ENCODE peak calls at places on chromosome 21, in six cellular contexts. K is epithelial cell of esophagus, R is HFFc6, J is tibial artery, L is brain microvascular endothelial cell, B is fibroblast of the aortic adventitia. N is an unnamed sample.

GRCh38 chr21:39004776-39005605 is 178.3 kb downstream of the PSMG1 start:
- DNase-seq in J (peak), B (peak), R (no peak), L (no peak), K (no peak), N (no peak)

GRCh38 chr21:32918467-32919140 is 107.1 kb upstream of the OLIG2 start:
- DNase-seq in J (no peak), B (no peak), K (no peak), R (no peak), L (no peak), N (no peak)

GRCh38 chr21:21177353-21177986 is 179.3 kb downstream of the NCAM2 start:
- DNase-seq in R (no peak), L (no peak), J (no peak), B (no peak), K (no peak), N (no peak)

GRCh38 chr21:42845296-42845965 is 33.9 kb downstream of the WDR4 start:
- DNase-seq in B (peak), K (no peak), L (no peak), J (peak), R (no peak), N (no peak)

GRCh38 chr21:46622226-46622625 is 13.2 kb upstream of the PRMT2 start:
- DNase-seq in K (no peak), J (peak), R (no peak), B (no peak), L (peak), N (no peak)

GRCh38 chr21:28154121-28154520 is 838.6 kb downstream of the LTN1 start:
- DNase-seq in L (peak), J (no peak), B (peak), R (no peak), K (no peak), N (peak)

GRCh38 chr21:42310411-42311001 is 4.7 kb downstream of the TFF3 start:
- DNase-seq in L (no peak), R (no peak), K (no peak), J (no peak), B (no peak), N (no peak)

GRCh38 chr21:41480086-41480690 is 27.8 kb downstream of the TMPRSS2 start:
- DNase-seq in B (no peak), J (no peak), K (no peak), R (no peak), L (no peak), N (no peak)

GRCh38 chr21:26842976-26843911 is 2.0 kb downstream of the ADAMTS1 start:
- DNase-seq in R (peak), J (peak), B (peak), L (peak), K (peak), N (peak)

GRCh38 chr21:38151021-38151645 is 105.7 kb upstream of the KCNJ15 start:
- DNase-seq in R (no peak), L (no peak), B (no peak), J (no peak), K (peak), N (no peak)

GRCh38 chr21:27429612-27430361 is 462.9 kb upstream of the ADAMTS5 start:
- DNase-seq in K (no peak), B (peak), R (peak), J (no peak), L (no peak), N (no peak)

GRCh38 chr21:22791986-22792560 is 1793.9 kb downstream of the NCAM2 start:
- DNase-seq in R (peak), K (peak), J (no peak), B (peak), L (peak), N (peak)

GRCh38 chr21:41740604-41741252 is 26.1 kb downstream of the RIPK4 start:
- DNase-seq in B (no peak), L (no peak), J (no peak), R (no peak), K (no peak), N (no peak)

GRCh38 chr21:17352937-17353655 is 159.7 kb upstream of the CXADR start:
- DNase-seq in K (peak), B (no peak), L (no peak), R (no peak), J (no peak), N (no peak)

GRCh38 chr21:32372755-32373154 is 20.1 kb downstream of the URB1 start:
- DNase-seq in L (no peak), J (no peak), K (peak), B (peak), R (no peak), N (peak)

GRCh38 chr21:37566790-37567725 is 200.5 kb downstream of the DYRK1A start:
- DNase-seq in J (no peak), K (no peak), B (no peak), R (no peak), L (no peak), N (no peak)

GRCh38 chr21:31554511-31555022 is 104.9 kb upstream of the SOD1 start:
- DNase-seq in L (peak), B (peak), J (no peak), R (no peak), K (peak), N (peak)

GRCh38 chr21:15495965-15496364 is 233.8 kb upstream of the USP25 start:
- DNase-seq in L (peak), K (peak), R (no peak), J (no peak), B (peak), N (peak)

GRCh38 chr21:33433425-33434114 is 30.4 kb downstream of the IFNGR2 start:
- DNase-seq in J (peak), K (no peak), R (no peak), L (no peak), B (no peak), N (no peak)

GRCh38 chr21:42061866-42062542 is 9.1 kb upstream of the UMODL1 start:
- DNase-seq in B (no peak), L (no peak), K (no peak), J (no peak), R (no peak), N (no peak)

GRCh38 chr21:39666681-39667315 is 54.1 kb downstream of the B3GALT5 start:
- DNase-seq in K (no peak), J (no peak), R (no peak), B (no peak), L (no peak), N (no peak)

GRCh38 chr21:41397416-41397815 is 28.6 kb upstream of the MX1 start:
- DNase-seq in L (no peak), K (no peak), J (no peak), B (no peak), R (no peak), N (no peak)

GRCh38 chr21:33109574-33110339 is 39.8 kb downstream of the OLIG1 start:
- DNase-seq in K (peak), B (no peak), J (no peak), L (no peak), R (no peak), N (no peak)

GRCh38 chr21:46634966-46635323 is 529 bp upstream of the PRMT2 start:
- DNase-seq in J (peak), L (peak), R (peak), K (peak), B (peak), N (peak)

GRCh38 chr21:42158846-42159245 is 60.1 kb upstream of the ABCG1 start:
- DNase-seq in K (no peak), J (no peak), R (no peak), L (no peak), B (no peak), N (no peak)

GRCh38 chr21:32733356-32733755 is 5.5 kb upstream of the SYNJ1 start:
- DNase-seq in K (no peak), J (no peak), L (no peak), B (no peak), R (no peak), N (no peak)

GRCh38 chr21:42336065-42336464 is 14.7 kb downstream of the TFF2 start:
- DNase-seq in K (peak), B (no peak), L (peak), J (no peak), R (no peak), N (peak)

GRCh38 chr21:33586927-33587326 is 1.6 kb downstream of the DONSON start:
- DNase-seq in B (no peak), L (no peak), R (no peak), K (no peak), J (no peak), N (no peak)

GRCh38 chr21:28069446-28069845 is 923.2 kb downstream of the LTN1 start:
- DNase-seq in L (peak), J (no peak), K (peak), B (peak), R (no peak), N (no peak)

DNA sequence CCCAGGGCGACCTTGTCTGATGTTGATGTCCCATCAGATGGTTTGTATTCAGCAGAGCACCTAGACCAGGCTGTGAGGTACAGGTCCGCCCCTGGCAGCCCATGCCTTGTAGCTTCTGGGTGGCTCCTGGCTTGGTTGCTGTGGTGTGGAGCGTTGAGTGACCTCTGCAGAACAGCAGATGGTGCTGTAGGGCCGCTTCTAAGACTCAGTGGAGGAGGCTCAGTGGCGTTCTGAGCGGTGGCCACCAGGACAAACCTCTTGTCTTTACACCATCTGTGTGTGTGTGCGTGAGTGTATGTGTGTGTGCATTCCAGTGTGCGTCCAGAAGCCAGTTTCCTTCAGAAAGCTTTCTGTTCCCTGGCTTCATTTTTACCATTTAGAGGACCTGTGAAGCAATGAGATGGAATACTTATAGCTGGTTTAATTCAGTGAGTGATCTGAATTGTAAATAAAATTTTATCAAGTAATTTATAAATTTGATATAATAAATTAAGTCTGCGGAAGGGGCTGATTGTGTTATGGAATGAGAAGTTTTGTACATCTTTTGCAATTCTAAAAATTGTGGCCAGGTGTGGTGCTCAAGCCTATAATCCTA is 66.1 kb downstream of the ADARB1 start:
- DNase-seq in B (peak), R (peak), J (peak), L (peak), K (peak), N (peak)
- TF ChIP-seq CTCF in B (peak), R (peak), J (peak), L (peak), K (peak), N (peak)

DNA sequence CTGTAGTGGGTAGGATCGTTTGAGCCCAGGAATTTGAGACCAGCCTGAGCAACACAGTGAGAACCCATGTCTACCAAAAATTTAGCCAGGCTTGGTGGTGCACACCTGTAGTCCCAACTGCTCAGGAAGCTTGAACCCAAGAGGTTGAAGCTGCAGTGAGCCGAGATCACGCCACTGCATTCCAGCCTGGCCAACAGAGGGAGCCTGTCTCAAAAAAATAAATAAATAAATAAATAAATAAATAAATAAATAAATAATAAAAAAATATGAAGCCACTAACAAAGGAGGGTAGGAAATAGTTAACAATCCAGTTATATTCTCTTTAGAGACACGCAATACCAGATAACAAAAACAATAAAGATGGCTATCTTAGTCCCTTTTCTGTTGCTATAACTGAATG is 11.9 kb upstream of the CBR3 start:
- DNase-seq in L (no peak), B (no peak), J (no peak), R (no peak), K (no peak), N (no peak)
- TF ChIP-seq CTCF in L (peak), B (peak), J (peak), R (peak), K (peak), N (peak)

GRCh38 chr21:24014381-24014780 is 1592.9 kb downstream of the MRPL39 start:
- DNase-seq in K (no peak), L (no peak), R (no peak), J (no peak), B (no peak), N (no peak)
- TF ChIP-seq CTCF in K (no peak), L (peak), R (peak), J (no peak), B (peak), N (no peak)

GRCh38 chr21:29376556-29376955 is 77.8 kb downstream of the BACH1 start:
- DNase-seq in R (no peak), K (peak), B (peak), J (peak), L (peak), N (peak)
- TF ChIP-seq CTCF in R (peak), K (peak), B (peak), J (peak), L (peak), N (peak)

N was measured in MCF 10A.